ENCODE peak calls at places on chromosomes 4 and X, in eight cellular contexts. One of them, this sample, is unnamed. For H3K9me3, the result is how much of the 10 kb centered on the place peaks cover.

GRCh38 chr4:80199004-80199579 is 1.8 kb downstream of the PRDM8 start:
- DNase-seq in pancreas: no peak
- DNase-seq in right cardiac atrium: no peak
- DNase-seq in mesenchymal stem cell: no peak
- DNase-seq in fibroblast of lung: no peak
- DNase-seq in CD8-positive, alpha-beta memory T cell: no peak
- DNase-seq in SJSA1: no peak
- DNase-seq in K562: no peak
- DNase-seq in this sample: no peak

GRCh38 chr4:145625677-145626622 is 6.8 kb downstream of the MMAA start:
- DNase-seq in pancreas: no peak
- DNase-seq in right cardiac atrium: no peak
- DNase-seq in mesenchymal stem cell: no peak
- DNase-seq in fibroblast of lung: no peak
- DNase-seq in CD8-positive, alpha-beta memory T cell: peak
- DNase-seq in SJSA1: no peak
- DNase-seq in K562: no peak
- DNase-seq in this sample: no peak

GRCh38 chr4:56828784-56829535 is 7.5 kb upstream of the SPINK2 start:
- DNase-seq in pancreas: no peak
- DNase-seq in right cardiac atrium: no peak
- DNase-seq in mesenchymal stem cell: no peak
- DNase-seq in fibroblast of lung: peak
- DNase-seq in CD8-positive, alpha-beta memory T cell: no peak
- DNase-seq in SJSA1: no peak
- DNase-seq in K562: no peak
- DNase-seq in this sample: no peak

GRCh38 chr4:99749445-99750391 is 66.9 kb upstream of the DAPP1 start:
- DNase-seq in pancreas: no peak
- DNase-seq in right cardiac atrium: no peak
- DNase-seq in mesenchymal stem cell: no peak
- DNase-seq in fibroblast of lung: no peak
- DNase-seq in CD8-positive, alpha-beta memory T cell: no peak
- DNase-seq in SJSA1: no peak
- DNase-seq in K562: no peak
- DNase-seq in this sample: no peak

GRCh38 chr4:155705664-155706063 is 39.0 kb downstream of the GUCY1A1 start:
- DNase-seq in pancreas: no peak
- DNase-seq in right cardiac atrium: no peak
- DNase-seq in mesenchymal stem cell: peak
- DNase-seq in fibroblast of lung: peak
- DNase-seq in CD8-positive, alpha-beta memory T cell: no peak
- DNase-seq in SJSA1: no peak
- DNase-seq in K562: no peak
- DNase-seq in this sample: no peak

GRCh38 chr4:133186845-133187244 is 37.8 kb downstream of the PCDH10 start:
- DNase-seq in pancreas: no peak
- DNase-seq in right cardiac atrium: no peak
- DNase-seq in mesenchymal stem cell: no peak
- DNase-seq in fibroblast of lung: peak
- DNase-seq in CD8-positive, alpha-beta memory T cell: no peak
- DNase-seq in SJSA1: no peak
- DNase-seq in K562: no peak
- DNase-seq in this sample: no peak

GRCh38 chr4:54575919-54576318 is 81.8 kb upstream of the KIT start:
- DNase-seq in pancreas: no peak
- DNase-seq in right cardiac atrium: no peak
- DNase-seq in mesenchymal stem cell: no peak
- DNase-seq in fibroblast of lung: no peak
- DNase-seq in CD8-positive, alpha-beta memory T cell: no peak
- DNase-seq in SJSA1: no peak
- DNase-seq in K562: no peak
- DNase-seq in this sample: no peak

GRCh38 chrX:41337140-41337539 is 3.2 kb downstream of the DDX3X start:
- DNase-seq in pancreas: no peak
- DNase-seq in right cardiac atrium: no peak
- DNase-seq in mesenchymal stem cell: no peak
- DNase-seq in fibroblast of lung: no peak
- DNase-seq in CD8-positive, alpha-beta memory T cell: no peak
- DNase-seq in SJSA1: no peak
- DNase-seq in K562: peak
- DNase-seq in this sample: no peak

GRCh38 chr4:89196745-89197144 is 85.4 kb downstream of the TIGD2 start:
- DNase-seq in pancreas: no peak
- DNase-seq in right cardiac atrium: no peak
- DNase-seq in mesenchymal stem cell: no peak
- DNase-seq in fibroblast of lung: no peak
- DNase-seq in CD8-positive, alpha-beta memory T cell: no peak
- DNase-seq in SJSA1: no peak
- DNase-seq in K562: no peak
- DNase-seq in this sample: no peak

GRCh38 chr4:89197920-89198319 is 86.6 kb downstream of the TIGD2 start:
- DNase-seq in pancreas: no peak
- DNase-seq in right cardiac atrium: no peak
- DNase-seq in mesenchymal stem cell: no peak
- DNase-seq in fibroblast of lung: no peak
- DNase-seq in CD8-positive, alpha-beta memory T cell: no peak
- DNase-seq in SJSA1: no peak
- DNase-seq in K562: no peak
- DNase-seq in this sample: no peak

GRCh38 chr4:89196056-89196674 is 84.8 kb downstream of the TIGD2 start:
- DNase-seq in pancreas: no peak
- DNase-seq in right cardiac atrium: no peak
- DNase-seq in mesenchymal stem cell: peak
- DNase-seq in fibroblast of lung: no peak
- DNase-seq in CD8-positive, alpha-beta memory T cell: no peak
- DNase-seq in SJSA1: no peak
- DNase-seq in K562: peak
- DNase-seq in this sample: no peak

DNA sequence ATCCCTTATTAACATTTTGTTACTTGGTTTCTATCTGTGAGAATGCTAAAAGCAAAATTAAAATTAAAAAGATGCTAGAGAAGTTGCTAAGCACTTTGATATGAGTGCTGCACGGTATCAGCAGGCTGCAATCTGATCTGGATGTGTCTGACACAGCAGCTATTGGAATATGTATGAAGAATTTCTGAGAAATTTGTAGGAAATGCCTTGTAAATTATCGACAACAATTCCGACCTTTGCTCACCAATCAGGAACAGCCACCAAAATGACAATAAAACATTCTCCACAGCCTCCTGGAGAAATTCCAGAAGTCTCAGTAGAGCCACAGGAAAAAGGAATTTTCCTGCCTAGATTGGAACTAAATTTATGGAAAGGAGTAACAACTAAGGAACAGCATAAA is 82.5 kb downstream of the TIGD2 start:
- DNase-seq in pancreas: no peak
- DNase-seq in right cardiac atrium: no peak
- DNase-seq in mesenchymal stem cell: no peak
- DNase-seq in fibroblast of lung: no peak
- DNase-seq in CD8-positive, alpha-beta memory T cell: no peak
- DNase-seq in SJSA1: no peak
- DNase-seq in K562: no peak
- DNase-seq in this sample: no peak
- H3K27ac ChIP-seq in pancreas: no peak
- H3K27ac ChIP-seq in right cardiac atrium: no peak
- H3K27ac ChIP-seq in mesenchymal stem cell: no peak
- H3K27ac ChIP-seq in fibroblast of lung: no peak
- H3K27ac ChIP-seq in CD8-positive, alpha-beta memory T cell: no peak
- H3K27ac ChIP-seq in SJSA1: no peak
- H3K27ac ChIP-seq in K562: no peak
- H3K27ac ChIP-seq in this sample: no peak

GRCh38 chrX:19804168-19804567 is 83.2 kb downstream of the SH3KBP1 start:
- DNase-seq in pancreas: no peak
- DNase-seq in right cardiac atrium: no peak
- DNase-seq in mesenchymal stem cell: no peak
- DNase-seq in fibroblast of lung: peak
- DNase-seq in CD8-positive, alpha-beta memory T cell: no peak
- DNase-seq in SJSA1: no peak
- DNase-seq in K562: no peak
- DNase-seq in this sample: no peak
- H3K9me3 ChIP-seq in pancreas: under half
- H3K9me3 ChIP-seq in right cardiac atrium: under half
- H3K9me3 ChIP-seq in mesenchymal stem cell: under half
- H3K9me3 ChIP-seq in fibroblast of lung: under half
- H3K9me3 ChIP-seq in CD8-positive, alpha-beta memory T cell: under half
- H3K9me3 ChIP-seq in SJSA1: under half
- H3K9me3 ChIP-seq in K562: under half
- H3K9me3 ChIP-seq in this sample: under half

GRCh38 chrX:144006811-144007210 is 122.9 kb downstream of the UBE2NL start:
- DNase-seq in pancreas: no peak
- DNase-seq in right cardiac atrium: no peak
- DNase-seq in mesenchymal stem cell: peak
- DNase-seq in fibroblast of lung: peak
- DNase-seq in CD8-positive, alpha-beta memory T cell: no peak
- DNase-seq in SJSA1: no peak
- DNase-seq in K562: no peak
- DNase-seq in this sample: no peak
- H3K27ac ChIP-seq in pancreas: no peak
- H3K27ac ChIP-seq in right cardiac atrium: no peak
- H3K27ac ChIP-seq in mesenchymal stem cell: peak
- H3K27ac ChIP-seq in fibroblast of lung: no peak
- H3K27ac ChIP-seq in CD8-positive, alpha-beta memory T cell: no peak
- H3K27ac ChIP-seq in SJSA1: no peak
- H3K27ac ChIP-seq in K562: no peak
- H3K27ac ChIP-seq in this sample: no peak

GRCh38 chrX:74138943-74139342 is 165.0 kb upstream of the ZCCHC13 start:
- DNase-seq in pancreas: no peak
- DNase-seq in right cardiac atrium: no peak
- DNase-seq in mesenchymal stem cell: no peak
- DNase-seq in fibroblast of lung: no peak
- DNase-seq in CD8-positive, alpha-beta memory T cell: no peak
- DNase-seq in SJSA1: no peak
- DNase-seq in K562: no peak
- DNase-seq in this sample: no peak
- H3K9me3 ChIP-seq in pancreas: under half
- H3K9me3 ChIP-seq in right cardiac atrium: under half
- H3K9me3 ChIP-seq in mesenchymal stem cell: under half
- H3K9me3 ChIP-seq in fibroblast of lung: under half
- H3K9me3 ChIP-seq in CD8-positive, alpha-beta memory T cell: under half
- H3K9me3 ChIP-seq in SJSA1: under half
- H3K9me3 ChIP-seq in K562: under half
- H3K9me3 ChIP-seq in this sample: under half

GRCh38 chr4:70994387-70995099 is 1.1 kb downstream of the DCK start:
- DNase-seq in pancreas: no peak
- DNase-seq in right cardiac atrium: no peak
- DNase-seq in mesenchymal stem cell: no peak
- DNase-seq in fibroblast of lung: no peak
- DNase-seq in CD8-positive, alpha-beta memory T cell: no peak
- DNase-seq in SJSA1: no peak
- DNase-seq in K562: peak
- DNase-seq in this sample: no peak
- H3K27ac ChIP-seq in pancreas: no peak
- H3K27ac ChIP-seq in right cardiac atrium: no peak
- H3K27ac ChIP-seq in mesenchymal stem cell: no peak
- H3K27ac ChIP-seq in fibroblast of lung: peak
- H3K27ac ChIP-seq in CD8-positive, alpha-beta memory T cell: peak
- H3K27ac ChIP-seq in SJSA1: no peak
- H3K27ac ChIP-seq in K562: peak
- H3K27ac ChIP-seq in this sample: peak

DNA sequence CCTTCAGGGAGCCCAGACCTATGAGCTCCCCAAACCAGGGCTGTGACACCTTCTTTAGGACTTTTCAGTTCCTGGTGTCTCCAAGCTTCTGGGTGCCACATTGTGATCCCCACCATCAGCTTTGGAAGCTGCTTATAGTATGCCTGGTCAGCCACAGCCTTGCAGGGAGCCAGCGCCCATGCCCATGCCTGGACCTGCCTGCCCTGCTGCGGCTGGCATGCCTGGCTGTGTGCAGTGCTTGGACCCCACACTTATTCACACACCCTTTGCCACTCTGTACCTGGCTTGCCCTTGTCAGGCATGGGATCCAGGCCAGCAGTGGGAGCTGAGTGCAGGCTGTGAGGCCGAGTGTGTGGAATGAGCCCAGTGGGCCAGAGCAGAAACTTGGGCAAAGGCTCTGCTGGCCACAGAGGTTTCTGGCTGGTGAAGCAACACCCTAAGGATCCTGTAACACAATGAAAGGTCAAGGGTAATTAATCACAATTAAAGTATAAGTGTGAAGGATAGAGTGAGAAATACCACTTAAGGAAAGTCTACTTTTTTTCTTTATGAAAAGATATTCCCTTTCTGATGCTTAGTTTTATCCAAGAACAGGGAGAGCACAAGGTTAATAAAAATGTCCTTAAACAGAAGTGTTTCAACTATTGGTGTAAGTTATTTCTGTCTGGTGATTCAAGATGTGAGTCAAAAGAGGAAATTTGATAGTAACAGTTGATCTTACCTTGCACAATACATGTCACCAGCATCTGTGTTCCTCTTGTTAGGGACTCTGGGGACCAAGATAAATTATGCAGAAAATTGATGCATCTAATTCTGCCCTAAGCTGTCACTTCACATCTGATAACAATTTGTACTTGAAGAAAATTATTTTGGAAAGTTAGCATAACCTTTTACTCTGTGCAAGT is 161.8 kb downstream of the FAM47A start:
- DNase-seq in pancreas: peak
- DNase-seq in right cardiac atrium: peak
- DNase-seq in mesenchymal stem cell: no peak
- DNase-seq in fibroblast of lung: no peak
- DNase-seq in CD8-positive, alpha-beta memory T cell: no peak
- DNase-seq in SJSA1: no peak
- DNase-seq in K562: no peak
- DNase-seq in this sample: no peak
- H3K9me3 ChIP-seq in pancreas: under half
- H3K9me3 ChIP-seq in right cardiac atrium: under half
- H3K9me3 ChIP-seq in mesenchymal stem cell: under half
- H3K9me3 ChIP-seq in fibroblast of lung: under half
- H3K9me3 ChIP-seq in CD8-positive, alpha-beta memory T cell: under half
- H3K9me3 ChIP-seq in SJSA1: under half
- H3K9me3 ChIP-seq in K562: under half
- H3K9me3 ChIP-seq in this sample: under half

GRCh38 chr4:1199556-1200331 is 27.4 kb upstream of the SPON2 start:
- DNase-seq in pancreas: peak
- DNase-seq in right cardiac atrium: peak
- DNase-seq in mesenchymal stem cell: no peak
- DNase-seq in fibroblast of lung: no peak
- DNase-seq in CD8-positive, alpha-beta memory T cell: no peak
- DNase-seq in SJSA1: peak
- DNase-seq in K562: no peak
- DNase-seq in this sample: no peak
- H3K27ac ChIP-seq in pancreas: no peak
- H3K27ac ChIP-seq in right cardiac atrium: no peak
- H3K27ac ChIP-seq in mesenchymal stem cell: peak
- H3K27ac ChIP-seq in fibroblast of lung: peak
- H3K27ac ChIP-seq in CD8-positive, alpha-beta memory T cell: peak
- H3K27ac ChIP-seq in SJSA1: no peak
- H3K27ac ChIP-seq in K562: no peak
- H3K27ac ChIP-seq in this sample: no peak

DNA sequence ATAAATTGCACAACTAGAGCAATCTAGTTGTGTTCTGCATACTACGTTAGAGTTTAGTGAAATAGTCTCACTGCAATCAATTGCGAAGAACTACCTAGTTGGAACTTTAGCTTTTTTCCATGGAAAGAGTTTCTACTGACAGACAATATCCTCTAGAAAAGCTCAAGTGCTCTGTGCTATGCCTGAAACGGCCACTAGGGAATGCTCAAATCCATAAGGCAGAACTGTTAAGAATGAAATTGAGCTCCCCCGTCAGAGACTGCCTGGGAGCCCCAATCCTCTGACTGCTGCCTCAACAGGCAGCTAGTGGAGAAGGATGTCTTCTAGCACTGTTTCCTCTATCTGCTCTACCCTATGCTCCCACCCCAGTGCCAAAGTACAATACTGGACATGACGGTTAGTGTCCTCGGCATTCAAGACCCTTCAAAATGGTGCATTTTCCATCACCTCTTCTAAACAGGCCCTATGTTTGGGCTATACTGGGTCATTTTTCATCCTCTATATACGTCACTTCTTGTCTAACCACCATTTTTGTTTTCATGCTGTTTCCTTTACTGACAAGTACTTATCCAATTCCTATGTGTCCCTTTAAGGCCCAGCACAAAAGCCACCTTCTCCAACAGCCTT is 35.3 kb downstream of the FRMD7 start:
- DNase-seq in pancreas: no peak
- DNase-seq in right cardiac atrium: no peak
- DNase-seq in mesenchymal stem cell: peak
- DNase-seq in fibroblast of lung: peak
- DNase-seq in CD8-positive, alpha-beta memory T cell: peak
- DNase-seq in SJSA1: no peak
- DNase-seq in K562: peak
- DNase-seq in this sample: peak
- H3K9me3 ChIP-seq in pancreas: under half
- H3K9me3 ChIP-seq in right cardiac atrium: under half
- H3K9me3 ChIP-seq in mesenchymal stem cell: under half
- H3K9me3 ChIP-seq in fibroblast of lung: under half
- H3K9me3 ChIP-seq in CD8-positive, alpha-beta memory T cell: under half
- H3K9me3 ChIP-seq in SJSA1: under half
- H3K9me3 ChIP-seq in K562: under half
- H3K9me3 ChIP-seq in this sample: under half

This sample was measured in CD4-positive, alpha-beta memory T cell.